ENCODE peak calls at places on chromosomes 4 and X, in eight cellular contexts. Y, R, Z, F, G, Q, N and C are unnamed samples.

GRCh38 chrX:105775672-105776071 is 46.7 kb upstream of the NRK start:
- DNase-seq in Y (no peak), R (no peak), Z (no peak), F (no peak), G (no peak), Q (no peak), N (no peak), C (no peak)

GRCh38 chr4:72394264-72394663 is 174.8 kb downstream of the ADAMTS3 start:
- DNase-seq in Y (peak), R (no peak), Z (no peak), F (peak), G (no peak), Q (no peak), N (no peak), C (no peak)

GRCh38 chr4:38663021-38663800 is 788 bp upstream of the KLF3 start:
- DNase-seq in Y (no peak), R (no peak), Z (peak), F (no peak), G (no peak), Q (no peak), N (no peak), C (peak)

GRCh38 chr4:101348367-101348827 is 1.1 kb upstream of the PPP3CA start:
- DNase-seq in Y (no peak), R (no peak), Z (no peak), F (peak), G (no peak), Q (peak), N (no peak), C (peak)

GRCh38 chr4:119242417-119242816 is 29.9 kb downstream of the USP53 start:
- DNase-seq in Y (no peak), R (no peak), Z (no peak), F (no peak), G (no peak), Q (no peak), N (no peak), C (no peak)

GRCh38 chr4:176902710-176903323 is 110.1 kb upstream of the VEGFC start:
- DNase-seq in Y (peak), R (no peak), Z (peak), F (peak), G (no peak), Q (peak), N (peak), C (no peak)

GRCh38 chr4:110196871-110197420 is 1.5 kb downstream of the ELOVL6 start:
- DNase-seq in Y (peak), R (no peak), Z (peak), F (peak), G (peak), Q (peak), N (peak), C (peak)

GRCh38 chrX:47247206-47247998 is 14.6 kb downstream of the USP11 start:
- DNase-seq in Y (no peak), R (no peak), Z (no peak), F (no peak), G (no peak), Q (peak), N (peak), C (no peak)

GRCh38 chr4:26197018-26197779 is 123.6 kb upstream of the RBPJ start:
- DNase-seq in Y (peak), R (no peak), Z (peak), F (peak), G (no peak), Q (peak), N (peak), C (peak)

GRCh38 chr4:74873545-74874295 is 59.2 kb upstream of the PARM1 start:
- DNase-seq in Y (no peak), R (no peak), Z (peak), F (no peak), G (no peak), Q (no peak), N (no peak), C (no peak)

GRCh38 chr4:155392486-155393184 is 15.9 kb upstream of the MAP9 start:
- DNase-seq in Y (peak), R (no peak), Z (peak), F (peak), G (no peak), Q (peak), N (peak), C (no peak)

GRCh38 chrX:39814391-39814790 is 283.4 kb downstream of the BCOR start:
- DNase-seq in Y (peak), R (no peak), Z (peak), F (peak), G (no peak), Q (peak), N (peak), C (no peak)

GRCh38 chr4:120198411-120198810 is 131.8 kb upstream of the MAD2L1 start:
- DNase-seq in Y (no peak), R (no peak), Z (no peak), F (no peak), G (no peak), Q (no peak), N (no peak), C (no peak)

GRCh38 chrX:41176263-41176662 is 91.0 kb downstream of the USP9X start:
- DNase-seq in Y (no peak), R (no peak), Z (no peak), F (no peak), G (no peak), Q (no peak), N (no peak), C (no peak)